ENCODE peak calls at places on chromosomes 7 and 10, in six cellular contexts. E is breast epithelium, I is body of pancreas, Z is spleen, N is heart left ventricle, Q is left ventricle myocardium inferior. M is an unnamed sample.

GRCh38 chr10:54203426-54203825 is 597.6 kb downstream of the PCDH15 start:
- DNase-seq in E (no peak), I (no peak), Z (no peak), N (no peak), Q (no peak), M (no peak)

GRCh38 chr7:143015102-143015501 is 11.8 kb downstream of the OR9A2 start:
- DNase-seq in E (no peak), I (no peak), Z (no peak), N (no peak), Q (no peak), M (no peak)

GRCh38 chr7:18565337-18565736 is 69.8 kb downstream of the HDAC9 start:
- DNase-seq in E (no peak), I (no peak), Z (no peak), N (no peak), Q (no peak), M (no peak)

GRCh38 chr10:115092555-115093285 is 445 bp upstream of the ATRNL1 start:
- DNase-seq in E (no peak), I (peak; percentile 16), Z (peak; percentile 75), N (peak; percentile 35), Q (no peak), M (no peak)

GRCh38 chr7:64045301-64046040 is at the start of gene ZNF727:
- DNase-seq in E (peak; percentile 81), I (peak; percentile 53), Z (peak; percentile 74), N (peak; percentile 81), Q (peak; percentile 76), M (no peak)

GRCh38 chr10:87095241-87095945 is 387 bp downstream of the SHLD2 start:
- DNase-seq in E (peak; percentile 71), I (peak; percentile 78), Z (peak; percentile 96), N (peak; percentile 83), Q (peak; percentile 85), M (peak; percentile 50)

GRCh38 chr7:96654630-96655188 is 54.9 kb downstream of the SEM1 start:
- DNase-seq in E (no peak), I (peak; percentile 16), Z (no peak), N (no peak), Q (no peak), M (no peak)

GRCh38 chr10:35382096-35382495 is 45.8 kb downstream of the CCNY start:
- DNase-seq in E (no peak), I (no peak), Z (no peak), N (no peak), Q (no peak), M (no peak)

GRCh38 chr10:43078175-43078985 is 1.5 kb downstream of the RET start:
- DNase-seq in E (no peak), I (no peak), Z (no peak), N (no peak), Q (no peak), M (no peak)

GRCh38 chr10:65294329-65294728 is 1631.5 kb upstream of the LRRTM3 start:
- DNase-seq in E (no peak), I (no peak), Z (no peak), N (no peak), Q (no peak), M (no peak)

GRCh38 chr7:126339813-126340212 is 912.9 kb downstream of the GRM8 start:
- DNase-seq in E (no peak), I (no peak), Z (no peak), N (no peak), Q (no peak), M (no peak)

GRCh38 chr10:127928021-127928806 is 21.3 kb downstream of the PTPRE start:
- DNase-seq in E (no peak), I (no peak), Z (no peak), N (no peak), Q (no peak), M (no peak)

GRCh38 chr7:128084896-128085608 is 53.8 kb upstream of the LRRC4 start:
- DNase-seq in E (no peak), I (peak; percentile 60), Z (no peak), N (peak; percentile 47), Q (peak; percentile 63), M (no peak)

GRCh38 chr10:52578871-52579405 is 193.6 kb downstream of the MBL2 start:
- DNase-seq in E (no peak), I (no peak), Z (no peak), N (no peak), Q (no peak), M (no peak)

GRCh38 chr10:79289801-79290200 is 57.5 kb upstream of the PPIF start:
- DNase-seq in E (no peak), I (no peak), Z (no peak), N (no peak), Q (no peak), M (no peak)

GRCh38 chr7:116836911-116837310 is 25.5 kb upstream of the CAPZA2 start:
- DNase-seq in E (no peak), I (no peak), Z (no peak), N (no peak), Q (no peak), M (no peak)

GRCh38 chr7:14717711-14718304 is 184.7 kb downstream of the DGKB start:
- DNase-seq in E (no peak), I (no peak), Z (no peak), N (no peak), Q (no peak), M (no peak)

GRCh38 chr10:87675396-87676376 is 16.0 kb downstream of the PAPSS2 start:
- DNase-seq in E (no peak), I (no peak), Z (no peak), N (no peak), Q (no peak), M (no peak)

GRCh38 chr7:9890092-9890491 is 1083.6 kb upstream of the PHF14 start:
- DNase-seq in E (no peak), I (no peak), Z (peak; percentile 17), N (no peak), Q (no peak), M (no peak)

GRCh38 chr7:96314402-96315108 is 7.3 kb downstream of the SLC25A13 start:
- DNase-seq in E (peak; percentile 81), I (no peak), Z (no peak), N (no peak), Q (no peak), M (no peak)

GRCh38 chr10:110629680-110630191 is 14.4 kb upstream of the RBM20 start:
- DNase-seq in E (peak; percentile 53), I (peak; percentile 20), Z (no peak), N (no peak), Q (no peak), M (no peak)

GRCh38 chr7:32259917-32260596 is 189.8 kb upstream of the PDE1C start:
- DNase-seq in E (no peak), I (peak; percentile 43), Z (no peak), N (no peak), Q (no peak), M (no peak)

GRCh38 chr10:97338041-97338440 is 3.5 kb upstream of the FRAT2 start:
- DNase-seq in E (no peak), I (no peak), Z (no peak), N (no peak), Q (no peak), M (no peak)

GRCh38 chr7:5417106-5418071 is 6.2 kb downstream of the TNRC18 start:
- DNase-seq in E (no peak), I (peak; percentile 55), Z (no peak), N (no peak), Q (no peak), M (no peak)

GRCh38 chr10:119517235-119518141 is 25.0 kb downstream of the RGS10 start:
- DNase-seq in E (no peak), I (no peak), Z (peak; percentile 85), N (no peak), Q (no peak), M (no peak)

GRCh38 chr7:46450871-46451270 is 529.8 kb upstream of the IGFBP3 start:
- DNase-seq in E (no peak), I (no peak), Z (no peak), N (no peak), Q (no peak), M (no peak)

GRCh38 chr10:133263674-133264073 is 13.0 kb downstream of the ADAM8 start:
- DNase-seq in E (no peak), I (no peak), Z (no peak), N (no peak), Q (no peak), M (no peak)

DNA sequence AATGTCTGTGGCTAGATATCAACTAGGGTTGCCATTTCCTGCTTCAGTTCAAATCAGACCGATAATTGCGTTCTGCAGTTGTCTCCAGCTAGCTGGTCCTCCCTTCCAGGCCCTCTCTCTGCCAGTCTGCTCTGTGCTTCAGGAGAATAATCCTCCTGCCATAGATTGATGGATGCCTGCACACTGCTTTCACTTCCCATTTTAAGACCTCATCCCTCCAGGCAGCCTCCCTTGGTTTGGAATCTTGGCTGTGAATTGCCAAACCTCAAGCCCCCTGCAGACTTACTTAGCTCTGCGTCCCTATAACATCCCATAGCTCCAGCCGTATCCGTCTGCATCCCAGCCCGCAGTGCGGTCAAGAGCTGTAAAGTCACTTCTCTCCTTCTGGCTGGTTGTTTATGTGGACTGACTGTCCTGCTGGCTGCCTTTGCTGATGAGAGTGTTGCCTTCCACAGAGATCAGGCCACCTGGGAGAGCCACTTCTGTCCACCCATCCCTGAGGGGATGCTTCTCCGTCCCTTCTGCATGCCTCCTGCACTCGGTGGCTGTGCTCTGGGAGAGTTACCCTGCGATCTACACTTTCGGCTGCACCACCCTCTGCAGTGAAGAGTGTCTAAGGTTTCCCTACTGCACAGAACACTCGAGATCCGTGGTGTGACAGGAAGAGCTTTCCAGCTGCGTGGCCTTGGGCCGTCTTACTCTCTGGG is 22.4 kb upstream of the KLF6 start:
- DNase-seq in E (no peak), I (no peak), Z (no peak), N (no peak), Q (no peak), M (no peak)
- H3K27ac ChIP-seq in E (peak overlapping the region; percentile 75), I (peak overlapping the region; percentile 98), Z (peak overlapping the region; percentile 62), N (peak overlapping the region; percentile 87), Q (peak overlapping the region; percentile 95), M (peak overlapping the region; percentile 93)

GRCh38 chr10:100859204-100859763 is 53.5 kb upstream of the SLF2 start:
- DNase-seq in E (no peak), I (no peak), Z (no peak), N (no peak), Q (no peak), M (no peak)
- H3K4me3 ChIP-seq in E (no peak overlapping the region), I (no peak overlapping the region), Z (no peak overlapping the region), N (no peak overlapping the region), Q (no peak overlapping the region), M (no peak overlapping the region)

DNA sequence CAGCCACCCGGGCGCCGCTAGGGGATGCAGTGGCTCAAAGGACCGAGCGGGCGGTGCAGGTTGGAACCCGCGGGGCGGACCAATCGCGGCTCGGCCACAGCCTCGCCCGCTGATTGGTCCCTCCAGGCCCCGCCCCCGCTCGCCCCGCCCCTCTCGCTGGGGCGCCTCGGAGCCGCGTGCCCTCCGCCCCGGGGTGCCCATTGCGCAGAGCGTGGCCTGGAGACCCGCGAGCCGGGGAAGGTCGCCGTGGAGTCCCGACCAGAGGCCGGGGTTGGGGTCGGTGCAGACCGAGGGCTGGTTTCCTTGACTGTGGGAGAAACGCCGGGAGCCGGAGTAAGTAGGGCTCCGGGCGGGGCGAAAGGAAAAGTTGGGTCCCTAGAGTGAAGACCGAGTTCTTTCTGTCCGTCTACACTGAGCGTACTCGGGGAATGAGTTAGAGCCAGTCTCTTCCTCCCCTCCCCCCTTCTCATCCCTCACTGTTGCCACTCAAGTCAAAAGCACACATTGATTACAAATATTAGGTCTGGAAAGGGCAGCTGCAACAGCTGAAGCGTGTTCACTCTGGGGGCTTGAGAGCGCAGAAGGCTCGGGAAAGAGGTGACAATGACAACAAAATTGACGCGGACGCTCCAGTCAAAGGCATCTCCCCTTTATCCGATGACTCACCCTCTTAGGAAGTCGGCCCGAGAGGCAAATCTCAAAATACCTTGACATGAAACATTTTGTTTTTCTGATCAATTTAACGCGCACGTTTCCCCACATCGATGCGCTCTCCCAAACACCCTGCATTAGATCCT is 844 bp upstream of the GATA3 start:
- DNase-seq in E (peak; percentile 91), I (peak; percentile 54), Z (peak; percentile 94), N (peak; percentile 85), Q (peak; percentile 78), M (no peak)
- TF ChIP-seq CTCF in E (peak; percentile 63), I (peak; percentile 40), Z (peak; percentile 72), N (peak; percentile 83), Q (peak; percentile 78), M (peak; percentile 66)

GRCh38 chr10:132059760-132060508 is 5.8 kb upstream of the JAKMIP3 start:
- DNase-seq in E (no peak), I (peak; percentile 42), Z (peak; percentile 41), N (no peak), Q (no peak), M (no peak)
- H3K27ac ChIP-seq in E (no peak overlapping the region), I (no peak overlapping the region), Z (no peak overlapping the region), N (no peak overlapping the region), Q (no peak overlapping the region), M (no peak overlapping the region)

M was measured in esophagus squamous epithelium.